ENCODE peak calls at places on chromosomes 5 and 9, in seven cellular contexts. G is kidney, Q is upper lobe of right lung, V is H1, R is upper lobe of left lung, Y is heart right ventricle, D is psoas muscle. P is an unnamed sample.
A peak's percentile ranks its signal among the peaks of the same experiment; 100 is the strongest.

GRCh38 chr5:57779383-57780223 is 297.0 kb upstream of the ACTBL2 start:
- DNase-seq in G (no peak), Q (no peak), V (peak; percentile 49), R (peak; percentile 29), Y (peak; percentile 56), D (no peak), P (no peak)

GRCh38 chr5:108148715-108149139 is 233.2 kb downstream of the FBXL17 start:
- DNase-seq in G (no peak), Q (no peak), V (no peak), R (no peak), Y (no peak), D (no peak), P (no peak)

GRCh38 chr9:136017813-136018190 is 56.6 kb upstream of the UBAC1 start:
- DNase-seq in G (peak; percentile 74), Q (no peak), V (no peak), R (peak; percentile 18), Y (no peak), D (no peak), P (no peak)

GRCh38 chr5:23675456-23675855 is 168.0 kb downstream of the PRDM9 start:
- DNase-seq in G (no peak), Q (no peak), V (no peak), R (no peak), Y (no peak), D (no peak), P (no peak)

GRCh38 chr5:121273818-121274433 is 577.8 kb upstream of the FTMT start:
- DNase-seq in G (no peak), Q (no peak), V (no peak), R (no peak), Y (no peak), D (no peak), P (no peak)

GRCh38 chr5:78899922-78900362 is 85.2 kb downstream of the ARSB start:
- DNase-seq in G (no peak), Q (no peak), V (peak; percentile 79), R (peak; percentile 48), Y (peak; percentile 43), D (no peak), P (no peak)

GRCh38 chr5:175687231-175687701 is 29.4 kb downstream of the HRH2 start:
- DNase-seq in G (peak; percentile 61), Q (peak; percentile 60), V (no peak), R (no peak), Y (peak; percentile 86), D (no peak), P (no peak)

GRCh38 chr5:51172853-51173635 is 210.2 kb upstream of the ISL1 start:
- DNase-seq in G (no peak), Q (no peak), V (peak; percentile 49), R (no peak), Y (no peak), D (no peak), P (no peak)

GRCh38 chr5:1662559-1663043 is 137.0 kb downstream of the MRPL36 start:
- DNase-seq in G (peak; percentile 47), Q (peak; percentile 43), V (no peak), R (no peak), Y (no peak), D (no peak), P (no peak)

GRCh38 chr9:119318371-119318770 is 50.9 kb downstream of the BRINP1 start:
- DNase-seq in G (no peak), Q (no peak), V (no peak), R (no peak), Y (no peak), D (no peak), P (no peak)

GRCh38 chr9:135883410-135884089 is 23.8 kb downstream of the CAMSAP1 start:
- DNase-seq in G (no peak), Q (no peak), V (no peak), R (no peak), Y (no peak), D (no peak), P (peak; percentile 36)

GRCh38 chr5:82165740-82166530 is 112.2 kb downstream of the RPS23 start:
- DNase-seq in G (peak; percentile 80), Q (no peak), V (no peak), R (peak; percentile 85), Y (peak; percentile 77), D (peak; percentile 60), P (peak; percentile 4)

GRCh38 chr9:6955251-6955921 is 197.6 kb downstream of the KDM4C start:
- DNase-seq in G (no peak), Q (no peak), V (no peak), R (no peak), Y (no peak), D (no peak), P (no peak)

GRCh38 chr9:35071814-35072460 is 488 bp downstream of the VCP start:
- DNase-seq in G (peak; percentile 95), Q (peak; percentile 95), V (peak; percentile 89), R (peak; percentile 96), Y (peak; percentile 86), D (peak; percentile 89), P (peak; percentile 68)

GRCh38 chr5:131774652-131775367 is 22.0 kb downstream of the FNIP1 start:
- DNase-seq in G (no peak), Q (no peak), V (no peak), R (no peak), Y (no peak), D (no peak), P (no peak)

GRCh38 chr9:121498487-121499176 is 1.0 kb downstream of the GGTA1 start:
- DNase-seq in G (no peak), Q (peak; percentile 70), V (peak; percentile 70), R (peak; percentile 42), Y (peak; percentile 46), D (peak; percentile 37), P (no peak)

GRCh38 chr9:82208741-82209450 is 220.3 kb downstream of the SPATA31D1 start:
- DNase-seq in G (no peak), Q (no peak), V (no peak), R (no peak), Y (no peak), D (no peak), P (no peak)

GRCh38 chr5:2750026-2750757 is 1.3 kb downstream of the IRX2 start:
- DNase-seq in G (no peak), Q (peak; percentile 76), V (peak; percentile 77), R (no peak), Y (no peak), D (no peak), P (no peak)

GRCh38 chr5:2752059-2752874 is 790 bp upstream of the IRX2 start:
- DNase-seq in G (peak; percentile 91), Q (peak; percentile 90), V (peak; percentile 67), R (peak; percentile 78), Y (no peak), D (no peak), P (no peak)

GRCh38 chr5:2752875-2753435 is 1.5 kb upstream of the IRX2 start:
- DNase-seq in G (no peak), Q (no peak), V (peak; percentile 65), R (no peak), Y (no peak), D (no peak), P (no peak)

GRCh38 chr5:2750758-2751464 is 566 bp downstream of the IRX2 start:
- DNase-seq in G (no peak), Q (no peak), V (peak; percentile 61), R (no peak), Y (no peak), D (no peak), P (no peak)

DNA sequence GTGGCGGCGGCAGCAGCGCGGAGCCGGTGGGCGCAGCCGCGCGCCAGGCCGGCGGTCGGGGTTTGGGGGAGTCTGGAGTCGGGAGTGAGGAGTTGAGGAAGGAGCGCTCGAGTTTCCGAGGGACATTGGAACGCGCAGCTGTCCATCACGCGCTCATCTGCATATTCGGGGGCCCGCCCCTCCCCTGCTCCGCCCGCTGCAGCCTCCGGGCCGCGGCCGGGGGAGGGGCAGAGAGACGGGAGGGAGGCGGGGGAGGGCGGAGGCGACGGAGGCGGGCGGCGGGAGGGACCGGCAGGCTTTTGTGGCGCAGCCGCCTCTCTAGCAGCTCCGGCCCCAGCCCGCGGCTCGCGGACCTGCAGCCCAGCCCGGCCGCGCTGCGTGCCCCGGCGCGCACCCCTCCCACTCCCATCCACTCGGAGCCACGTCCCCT is at the start of gene IRX2:
- DNase-seq in G (peak; percentile 97), Q (peak; percentile 95), V (peak; percentile 90), R (peak; percentile 92), Y (peak; percentile 84), D (peak; percentile 48), P (no peak)
- H3K9me3 ChIP-seq in G (no peaks in the 10 kb centered on the region), Q (no peaks in the 10 kb centered on the region), V (no peaks in the 10 kb centered on the region), R (no peaks in the 10 kb centered on the region), Y (no peaks in the 10 kb centered on the region), D (no peaks in the 10 kb centered on the region), P (peaks cover under 1% of the 10 kb centered on the region)

GRCh38 chr5:66009277-66009676 is 82.9 kb downstream of the ERBIN start:
- DNase-seq in G (no peak), Q (no peak), V (no peak), R (no peak), Y (no peak), D (no peak), P (no peak)
- H3K9me3 ChIP-seq in G (no peaks in the 10 kb centered on the region), Q (no peaks in the 10 kb centered on the region), V (no peaks in the 10 kb centered on the region), R (no peaks in the 10 kb centered on the region), Y (no peaks in the 10 kb centered on the region), D (no peaks in the 10 kb centered on the region), P (no peaks in the 10 kb centered on the region)

GRCh38 chr9:15763371-15763770 is 210.5 kb downstream of the CCDC171 start:
- DNase-seq in G (no peak), Q (no peak), V (no peak), R (no peak), Y (no peak), D (no peak), P (no peak)

DNA sequence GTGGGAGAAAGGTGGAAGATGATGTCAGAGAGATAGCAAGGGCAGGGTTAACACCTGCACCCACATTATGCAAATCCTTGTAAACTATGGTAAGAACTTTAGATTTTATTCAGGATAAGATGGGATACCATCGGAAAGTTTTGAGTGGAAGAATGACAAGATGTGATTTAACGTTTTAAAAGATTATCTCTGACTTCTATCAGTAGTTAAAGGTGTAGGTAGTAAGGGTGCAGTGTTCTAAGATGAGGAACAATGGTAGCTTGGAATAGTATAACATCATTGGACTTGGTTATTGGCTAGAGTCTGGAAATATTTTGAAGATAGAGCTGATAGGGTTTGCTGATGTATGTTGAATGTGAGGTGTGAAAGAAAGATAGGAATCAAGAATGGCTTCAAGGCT is 211.3 kb downstream of the CCDC171 start:
- DNase-seq in G (no peak), Q (no peak), V (no peak), R (no peak), Y (no peak), D (no peak), P (no peak)
- H3K9me3 ChIP-seq in G (no peaks in the 10 kb centered on the region), Q (no peaks in the 10 kb centered on the region), V (no peaks in the 10 kb centered on the region), R (no peaks in the 10 kb centered on the region), Y (no peaks in the 10 kb centered on the region), D (no peaks in the 10 kb centered on the region), P (no peaks in the 10 kb centered on the region)

GRCh38 chr5:45799388-45799787 is 103.2 kb upstream of the HCN1 start:
- DNase-seq in G (no peak), Q (no peak), V (no peak), R (no peak), Y (no peak), D (no peak), P (no peak)
- H3K9me3 ChIP-seq in G (peaks cover 13% of the 10 kb centered on the region), Q (peaks cover 4% of the 10 kb centered on the region), V (peaks cover 3% of the 10 kb centered on the region), R (peaks cover 10% of the 10 kb centered on the region), Y (no peaks in the 10 kb centered on the region), D (peaks cover 11% of the 10 kb centered on the region), P (no peaks in the 10 kb centered on the region)

DNA sequence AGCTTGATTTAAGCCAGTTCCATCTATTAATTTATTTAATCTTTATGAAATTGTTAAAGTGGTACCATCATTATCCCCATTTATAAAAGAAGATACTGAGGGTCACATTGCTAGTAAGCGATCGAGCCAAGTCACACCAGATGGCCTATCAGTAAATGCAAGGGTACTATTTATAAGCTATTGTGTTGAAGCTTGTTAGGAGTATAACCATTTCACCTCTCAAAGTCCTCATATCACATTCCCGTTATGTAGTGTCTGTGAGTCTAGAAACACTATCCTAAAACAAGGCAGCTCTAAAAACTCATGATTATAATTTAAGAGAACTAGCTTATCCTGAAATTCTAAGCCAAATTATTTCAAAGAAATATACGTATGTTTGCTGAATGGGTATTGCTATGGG is 1161.8 kb downstream of the EFNA5 start:
- DNase-seq in G (no peak), Q (no peak), V (no peak), R (no peak), Y (peak; percentile 10), D (no peak), P (no peak)
- H3K9me3 ChIP-seq in G (no peaks in the 10 kb centered on the region), Q (no peaks in the 10 kb centered on the region), V (no peaks in the 10 kb centered on the region), R (no peaks in the 10 kb centered on the region), Y (no peaks in the 10 kb centered on the region), D (no peaks in the 10 kb centered on the region), P (no peaks in the 10 kb centered on the region)